ENCODE peak calls at places on chromosomes 4 and X, in six cellular contexts. T is pancreas; Q is tibial artery; Y is mucosa of descending colon; H is CD8-positive, alpha-beta T cell; O is IMR-90. D is an unnamed sample.

GRCh38 chr4:105171912-105172311 is 25.2 kb downstream of the TET2 start:
- DNase-seq in T (no peak), Q (no peak), Y (no peak), H (no peak), O (no peak), D (no peak)

GRCh38 chrX:23548164-23548563 is 119.1 kb upstream of the PRDX4 start:
- DNase-seq in T (no peak), Q (no peak), Y (no peak), H (no peak), O (no peak), D (no peak)

GRCh38 chr4:6351246-6352000 is 81.8 kb downstream of the WFS1 start:
- DNase-seq in T (no peak), Q (no peak), Y (no peak), H (no peak), O (no peak), D (no peak)

GRCh38 chrX:29155286-29155685 is 568.0 kb downstream of the IL1RAPL1 start:
- DNase-seq in T (no peak), Q (no peak), Y (no peak), H (no peak), O (no peak), D (no peak)

GRCh38 chr4:3406021-3406420 is 35.7 kb upstream of the HGFAC start:
- DNase-seq in T (no peak), Q (no peak), Y (no peak), H (no peak), O (no peak), D (no peak)

GRCh38 chr4:64125354-64125753 is 283.9 kb downstream of the TECRL start:
- DNase-seq in T (no peak), Q (no peak), Y (no peak), H (no peak), O (no peak), D (no peak)

GRCh38 chrX:96591418-96591817 is 93.2 kb upstream of the DIAPH2 start:
- DNase-seq in T (no peak), Q (no peak), Y (no peak), H (no peak), O (no peak), D (no peak)

GRCh38 chr4:76533314-76533713 is 98.3 kb downstream of the SHROOM3 start:
- DNase-seq in T (no peak), Q (no peak), Y (no peak), H (no peak), O (no peak), D (no peak)

GRCh38 chrX:69615779-69616519 is at the start of gene EDA:
- DNase-seq in T (peak), Q (peak), Y (peak), H (peak), O (peak), D (peak)

GRCh38 chr4:87560802-87561201 is 31.6 kb upstream of the SPARCL1 start:
- DNase-seq in T (no peak), Q (no peak), Y (no peak), H (no peak), O (no peak), D (peak)

GRCh38 chrX:145910017-145910416 is 92.4 kb downstream of the SLITRK2 start:
- DNase-seq in T (no peak), Q (no peak), Y (no peak), H (no peak), O (no peak), D (no peak)

GRCh38 chr4:162787120-162787519 is 379.6 kb downstream of the NAF1 start:
- DNase-seq in T (no peak), Q (no peak), Y (no peak), H (no peak), O (no peak), D (no peak)

GRCh38 chr4:66636321-66636720 is 909.0 kb downstream of the CENPC start:
- DNase-seq in T (no peak), Q (no peak), Y (no peak), H (no peak), O (no peak), D (no peak)

GRCh38 chr4:118417325-118417724 is 64.5 kb upstream of the PRSS12 start:
- DNase-seq in T (no peak), Q (no peak), Y (no peak), H (no peak), O (peak), D (no peak)

GRCh38 chrX:85309717-85310116 is 65.9 kb downstream of the ZNF711 start:
- DNase-seq in T (no peak), Q (no peak), Y (no peak), H (no peak), O (no peak), D (no peak)

GRCh38 chr4:165426331-165426730 is 47.5 kb downstream of the CPE start:
- DNase-seq in T (no peak), Q (no peak), Y (no peak), H (no peak), O (no peak), D (no peak)

GRCh38 chrX:47817421-47817820 is 19.3 kb upstream of the ZNF81 start:
- DNase-seq in T (no peak), Q (no peak), Y (no peak), H (no peak), O (no peak), D (no peak)

GRCh38 chr4:157270552-157270951 is 50.0 kb downstream of the GRIA2 start:
- DNase-seq in T (no peak), Q (no peak), Y (no peak), H (no peak), O (no peak), D (no peak)

GRCh38 chr4:53039741-53040458 is 177.8 kb downstream of the RASL11B start:
- DNase-seq in T (no peak), Q (no peak), Y (no peak), H (no peak), O (peak), D (no peak)

GRCh38 chr4:164508836-164509235 is 245.1 kb upstream of the SMIM31 start:
- DNase-seq in T (no peak), Q (no peak), Y (no peak), H (no peak), O (no peak), D (no peak)

GRCh38 chr4:102494603-102495002 is 6.6 kb upstream of the NFKB1 start:
- DNase-seq in T (no peak), Q (no peak), Y (no peak), H (no peak), O (no peak), D (no peak)

GRCh38 chr4:87258677-87259076 is 38.3 kb upstream of the KLHL8 start:
- DNase-seq in T (no peak), Q (no peak), Y (no peak), H (no peak), O (no peak), D (no peak)

GRCh38 chrX:17086317-17086716 is 139.9 kb downstream of the REPS2 start:
- DNase-seq in T (no peak), Q (no peak), Y (no peak), H (no peak), O (no peak), D (no peak)

GRCh38 chrX:67726028-67726427 is 182.2 kb downstream of the AR start:
- DNase-seq in T (no peak), Q (no peak), Y (no peak), H (no peak), O (no peak), D (no peak)

GRCh38 chrX:115940888-115941332 is 229.6 kb upstream of the AGTR2 start:
- DNase-seq in T (peak), Q (peak), Y (no peak), H (no peak), O (peak), D (peak)

GRCh38 chr4:168784786-168785461 is 225.1 kb downstream of the CBR4 start:
- DNase-seq in T (no peak), Q (no peak), Y (no peak), H (no peak), O (no peak), D (no peak)

GRCh38 chrX:104195489-104196084 is 29.3 kb downstream of the FAM199X start:
- DNase-seq in T (no peak), Q (no peak), Y (no peak), H (no peak), O (peak), D (peak)

GRCh38 chr4:7323872-7324650 is 110.7 kb downstream of the PSAPL1 start:
- DNase-seq in T (no peak), Q (no peak), Y (no peak), H (no peak), O (no peak), D (no peak)

GRCh38 chrX:13252726-13253125 is 67.1 kb downstream of the ATXN3L start:
- DNase-seq in T (no peak), Q (no peak), Y (no peak), H (no peak), O (peak), D (peak)

GRCh38 chr4:79514637-79515320 is 106.8 kb upstream of the GK2 start:
- DNase-seq in T (no peak), Q (peak), Y (no peak), H (no peak), O (no peak), D (no peak)

GRCh38 chr4:3193531-3194203 is 55.3 kb upstream of the MSANTD1 start:
- DNase-seq in T (no peak), Q (no peak), Y (no peak), H (no peak), O (peak), D (peak)

GRCh38 chrX:119391279-119391678 is 7.9 kb upstream of the SLC25A43 start:
- DNase-seq in T (no peak), Q (no peak), Y (no peak), H (no peak), O (peak), D (peak)

DNA sequence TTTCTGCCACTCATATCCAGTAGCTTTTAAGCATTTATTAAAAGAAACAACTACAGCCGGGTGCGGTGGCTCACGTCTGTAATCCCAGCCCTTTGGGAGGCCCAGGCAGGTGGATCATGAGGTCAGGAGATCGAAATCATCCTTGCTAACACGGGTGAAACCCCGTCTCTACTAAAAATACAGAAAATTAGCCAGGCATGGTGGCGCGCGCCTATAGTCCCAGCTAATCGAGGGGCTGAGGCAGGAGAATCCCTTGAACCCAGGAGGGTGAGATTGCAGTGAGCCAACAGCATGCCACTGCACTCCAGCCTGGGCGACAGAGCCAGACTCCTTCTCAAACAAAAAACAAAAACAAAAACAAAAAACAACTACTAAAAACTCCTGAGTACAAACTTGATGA is 119.8 kb downstream of the EPHA5 start:
- DNase-seq in T (no peak), Q (no peak), Y (no peak), H (no peak), O (no peak), D (no peak)
- TF ChIP-seq CTCF in T (no peak), Q (no peak), Y (no peak), H (no peak), O (no peak), D (no peak)

GRCh38 chr4:108433832-108434231 is 186.5 kb upstream of the RPL34 start:
- DNase-seq in T (no peak), Q (no peak), Y (no peak), H (no peak), O (peak), D (peak)
- H3K4me3 ChIP-seq in T (no peak), Q (no peak), Y (no peak), H (peak), O (no peak), D (no peak)

GRCh38 chr4:158861766-158862165 is 92.9 kb downstream of the FNIP2 start:
- DNase-seq in T (no peak), Q (no peak), Y (no peak), H (no peak), O (no peak), D (no peak)
- TF ChIP-seq CTCF in T (no peak), Q (no peak), Y (no peak), H (no peak), O (no peak), D (no peak)

GRCh38 chr4:158782539-158783360 is 13.9 kb downstream of the FNIP2 start:
- DNase-seq in T (no peak), Q (no peak), Y (no peak), H (no peak), O (peak), D (no peak)
- H3K4me3 ChIP-seq in T (no peak), Q (no peak), Y (no peak), H (no peak), O (no peak), D (no peak)

DNA sequence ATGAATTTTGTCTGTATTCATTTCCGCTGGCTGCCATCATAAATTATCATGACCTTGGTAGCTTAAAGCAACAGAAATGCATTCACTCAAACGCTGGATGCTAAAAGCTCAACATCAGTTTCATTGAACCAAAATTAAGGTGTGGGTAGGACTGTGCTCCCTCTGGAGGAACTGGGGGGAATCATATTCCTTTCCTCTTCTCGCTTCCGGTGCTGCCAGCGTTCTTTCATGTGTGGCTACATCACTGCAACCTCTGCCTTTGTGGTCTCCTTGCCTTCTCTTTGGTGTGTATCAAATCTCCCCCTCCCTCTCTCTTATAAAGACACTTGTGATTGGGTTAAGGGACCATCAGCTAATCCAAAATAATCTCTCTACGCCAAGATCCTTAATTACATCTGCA is 39.5 kb downstream of the NEIL3 start:
- DNase-seq in T (no peak), Q (no peak), Y (no peak), H (no peak), O (no peak), D (no peak)
- TF ChIP-seq CTCF in T (no peak), Q (no peak), Y (no peak), H (no peak), O (no peak), D (no peak)

GRCh38 chr4:37453004-37453360 is 208.4 kb downstream of the NWD2 start:
- DNase-seq in T (peak), Q (no peak), Y (no peak), H (no peak), O (peak), D (peak)
- H3K4me3 ChIP-seq in T (peak), Q (peak), Y (no peak), H (peak), O (no peak), D (no peak)

DNA sequence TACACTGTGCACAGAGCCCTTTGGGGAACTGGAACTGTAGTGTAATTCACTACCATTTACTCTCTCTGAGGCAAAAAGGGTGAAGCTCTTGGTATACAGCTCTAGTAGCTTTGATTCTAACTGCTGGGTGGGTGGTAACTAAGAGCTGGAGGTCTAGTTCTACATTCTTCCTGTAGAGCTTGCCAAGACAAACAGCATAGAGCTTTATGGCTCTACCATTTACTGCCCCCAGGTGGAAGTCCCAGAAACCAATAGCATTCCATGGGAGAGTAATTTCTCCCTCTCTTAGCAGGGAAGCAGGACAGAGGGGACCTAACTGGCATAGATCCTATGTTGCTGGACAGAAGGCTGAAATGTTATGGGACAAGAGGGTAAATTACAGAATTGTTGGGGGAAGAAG is 26.7 kb downstream of the HDAC8 start:
- DNase-seq in T (no peak), Q (no peak), Y (no peak), H (no peak), O (no peak), D (peak)
- TF ChIP-seq CTCF in T (no peak), Q (no peak), Y (no peak), H (no peak), O (peak), D (peak)

GRCh38 chr4:21385706-21386105 is 562.9 kb downstream of the KCNIP4 start:
- DNase-seq in T (no peak), Q (no peak), Y (no peak), H (no peak), O (no peak), D (no peak)
- H3K4me3 ChIP-seq in T (no peak), Q (no peak), Y (no peak), H (no peak), O (no peak), D (no peak)

GRCh38 chr4:146545102-146545501 is 23.4 kb upstream of the SLC10A7 start:
- DNase-seq in T (no peak), Q (no peak), Y (no peak), H (no peak), O (peak), D (peak)
- TF ChIP-seq CTCF in T (no peak), Q (no peak), Y (no peak), H (no peak), O (peak), D (peak)

GRCh38 chr4:16082424-16083216 is 1.2 kb downstream of the PROM1 start:
- DNase-seq in T (peak), Q (no peak), Y (peak), H (no peak), O (no peak), D (no peak)
- H3K4me3 ChIP-seq in T (peak), Q (peak), Y (peak), H (peak), O (no peak), D (no peak)